ENCODE peak calls at places on chromosomes 16 and 17, in nine cellular contexts. G, V, J, Q, A, Y, O, C and R are unnamed samples. For H3K36me3 and H3K4me1, the result is how much of the 10 kb centered on the place peaks cover.

GRCh38 chr16:14364386-14365199 is 265.5 kb downstream of the PARN start:
- DNase-seq in G (no peak), V (no peak), J (no peak), Q (no peak), A (peak), Y (no peak), O (peak), C (no peak), R (no peak)

GRCh38 chr16:31138621-31139578 is 3.4 kb upstream of the PRSS8 start:
- DNase-seq in G (no peak), V (peak), J (no peak), Q (peak), A (peak), Y (peak), O (peak), C (no peak), R (peak)

GRCh38 chr17:29789186-29790170 is 140.6 kb downstream of the SSH2 start:
- DNase-seq in G (no peak), V (no peak), J (no peak), Q (no peak), A (peak), Y (no peak), O (no peak), C (no peak), R (no peak)

GRCh38 chr16:56263711-56264608 is 72.7 kb downstream of the GNAO1 start:
- DNase-seq in G (no peak), V (peak), J (peak), Q (no peak), A (no peak), Y (no peak), O (no peak), C (no peak), R (no peak)

GRCh38 chr17:41521574-41522261 is 3.0 kb upstream of the KRT15 start:
- DNase-seq in G (no peak), V (peak), J (no peak), Q (no peak), A (peak), Y (peak), O (peak), C (no peak), R (no peak)

GRCh38 chr16:27324851-27325301 is 11.1 kb downstream of the IL4R start:
- DNase-seq in G (no peak), V (peak), J (peak), Q (peak), A (no peak), Y (peak), O (no peak), C (no peak), R (no peak)

GRCh38 chr16:53549970-53550406 is 47.0 kb upstream of the AKTIP start:
- DNase-seq in G (peak), V (peak), J (peak), Q (no peak), A (no peak), Y (peak), O (peak), C (peak), R (no peak)

GRCh38 chr16:48231675-48232214 is 12.4 kb upstream of the LONP2 start:
- DNase-seq in G (no peak), V (peak), J (peak), Q (no peak), A (no peak), Y (peak), O (peak), C (peak), R (no peak)

GRCh38 chr16:57472665-57473060 is 10.2 kb downstream of the POLR2C start:
- DNase-seq in G (no peak), V (peak), J (peak), Q (no peak), A (no peak), Y (no peak), O (no peak), C (no peak), R (peak)

GRCh38 chr17:47278561-47278960 is 24.9 kb downstream of the ITGB3 start:
- DNase-seq in G (no peak), V (no peak), J (no peak), Q (no peak), A (no peak), Y (no peak), O (no peak), C (peak), R (no peak)

GRCh38 chr16:27181020-27181419 is 22.3 kb upstream of the KDM8 start:
- DNase-seq in G (no peak), V (peak), J (no peak), Q (no peak), A (no peak), Y (no peak), O (no peak), C (no peak), R (no peak)

GRCh38 chr16:872436-873242 is 72.1 kb upstream of the GNG13 start:
- DNase-seq in G (no peak), V (no peak), J (no peak), Q (peak), A (peak), Y (no peak), O (no peak), C (no peak), R (no peak)

GRCh38 chr17:57051886-57052342 is 33.1 kb upstream of the AKAP1 start:
- DNase-seq in G (no peak), V (no peak), J (no peak), Q (no peak), A (no peak), Y (no peak), O (no peak), C (no peak), R (no peak)

GRCh38 chr17:30113213-30113612 is 3.4 kb upstream of the NSRP1 start:
- DNase-seq in G (no peak), V (no peak), J (no peak), Q (no peak), A (no peak), Y (peak), O (no peak), C (peak), R (no peak)

GRCh38 chr17:77281024-77281903 is 140.5 kb downstream of the SEC14L1 start:
- DNase-seq in G (peak), V (peak), J (peak), Q (peak), A (peak), Y (peak), O (peak), C (peak), R (no peak)

GRCh38 chr17:28925912-28926365 is 23.1 kb upstream of the DHRS13 start:
- DNase-seq in G (peak), V (no peak), J (no peak), Q (no peak), A (no peak), Y (no peak), O (peak), C (peak), R (no peak)

GRCh38 chr16:877242-878065 is 76.9 kb upstream of the GNG13 start:
- DNase-seq in G (no peak), V (no peak), J (no peak), Q (no peak), A (peak), Y (no peak), O (no peak), C (no peak), R (no peak)

GRCh38 chr17:48123111-48123510 is 15.5 kb downstream of the SNX11 start:
- DNase-seq in G (no peak), V (peak), J (no peak), Q (no peak), A (no peak), Y (no peak), O (no peak), C (no peak), R (no peak)

GRCh38 chr16:3235856-3236669 is 1.1 kb upstream of the ZNF200 start:
- DNase-seq in G (peak), V (peak), J (peak), Q (no peak), A (peak), Y (peak), O (no peak), C (no peak), R (no peak)

GRCh38 chr17:39919087-39919683 is 750 bp upstream of the GSDMB start:
- DNase-seq in G (no peak), V (no peak), J (no peak), Q (no peak), A (no peak), Y (no peak), O (no peak), C (no peak), R (no peak)

GRCh38 chr17:81294512-81295030 is 536 bp downstream of the SLC38A10 start:
- DNase-seq in G (no peak), V (no peak), J (no peak), Q (peak), A (peak), Y (peak), O (peak), C (no peak), R (no peak)

DNA sequence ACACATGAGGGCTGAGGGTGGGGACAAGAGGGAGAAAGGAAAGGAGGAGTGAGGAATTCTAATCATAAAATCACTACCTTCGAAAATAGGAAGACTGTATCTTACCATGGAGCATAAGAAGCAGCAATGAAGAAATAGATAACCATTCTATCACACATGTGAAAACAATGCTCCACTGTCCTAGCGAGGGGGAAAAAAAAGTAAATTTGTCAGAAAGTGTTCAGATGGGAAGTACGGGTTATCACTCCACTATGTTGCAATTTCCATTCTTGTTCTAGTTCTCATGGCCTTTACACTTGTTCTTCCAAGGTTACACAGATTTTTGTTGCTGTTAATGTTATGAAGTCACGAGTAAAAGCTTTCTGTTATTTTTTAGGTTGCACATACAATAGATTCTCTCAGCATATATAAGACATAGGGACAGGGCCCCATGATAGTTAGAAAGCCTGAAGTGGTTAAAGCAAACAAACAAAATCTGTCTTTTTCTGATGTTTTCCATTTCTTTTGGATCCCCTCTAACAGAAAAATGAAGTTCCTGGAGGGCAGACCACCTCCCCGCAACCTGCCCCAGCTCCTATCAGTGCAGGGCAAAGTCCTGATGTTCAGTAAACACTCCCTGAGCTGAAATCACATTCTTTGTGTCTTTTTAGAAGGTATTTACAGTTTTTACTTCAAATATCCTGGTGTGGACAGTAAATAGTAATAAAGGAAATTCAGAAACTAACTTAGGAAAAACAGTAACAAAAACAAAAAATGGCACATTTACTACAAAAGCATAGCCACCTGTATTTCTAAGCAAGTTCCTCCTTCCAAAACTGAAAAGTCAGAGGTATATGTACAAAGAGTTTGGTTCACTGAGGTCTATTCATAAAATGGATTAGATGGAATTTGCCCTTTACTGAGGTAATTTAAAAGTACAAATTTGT is 13.7 kb downstream of the MMD start:
- DNase-seq in G (no peak), V (no peak), J (no peak), Q (no peak), A (no peak), Y (no peak), O (no peak), C (no peak), R (no peak)
- H3K36me3 ChIP-seq in G (under half), V (under half), J (half or more), Q (under half), A (half or more), Y (under half), O (half or more), C (under half), R (under half)

GRCh38 chr17:45790296-45790922 is 6.3 kb downstream of the CRHR1 start:
- DNase-seq in G (no peak), V (no peak), J (no peak), Q (no peak), A (no peak), Y (no peak), O (no peak), C (no peak), R (no peak)

GRCh38 chr17:45791041-45791582 is 7.0 kb downstream of the CRHR1 start:
- DNase-seq in G (no peak), V (no peak), J (no peak), Q (no peak), A (no peak), Y (no peak), O (no peak), C (no peak), R (no peak)

GRCh38 chr17:45792437-45792836 is 8.3 kb downstream of the CRHR1 start:
- DNase-seq in G (no peak), V (no peak), J (no peak), Q (no peak), A (no peak), Y (no peak), O (no peak), C (no peak), R (no peak)

GRCh38 chr17:45792995-45793755 is 9.1 kb downstream of the CRHR1 start:
- DNase-seq in G (no peak), V (no peak), J (no peak), Q (no peak), A (no peak), Y (no peak), O (no peak), C (no peak), R (no peak)

DNA sequence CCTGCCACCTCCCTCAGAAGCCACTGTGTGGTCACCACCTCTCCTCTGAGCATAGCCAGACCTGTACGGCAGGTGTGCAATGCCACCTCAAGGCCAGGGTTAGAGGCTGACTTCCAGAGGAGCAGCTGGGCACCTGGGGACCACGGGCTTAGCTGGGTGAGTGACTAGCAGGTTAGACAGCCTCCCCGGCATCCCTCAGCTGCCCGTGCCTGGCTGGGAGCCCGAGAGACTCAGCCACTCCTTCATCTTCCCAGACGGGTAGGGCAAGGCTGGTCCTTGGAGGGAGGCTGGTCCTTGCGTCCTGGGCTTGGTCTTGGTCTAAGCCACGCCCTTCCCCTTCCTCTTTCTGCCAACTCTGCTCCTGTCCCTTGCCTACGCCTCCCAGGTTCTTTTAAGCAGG is 7.8 kb downstream of the CRHR1 start:
- DNase-seq in G (no peak), V (no peak), J (no peak), Q (no peak), A (no peak), Y (no peak), O (no peak), C (no peak), R (no peak)
- H3K4me1 ChIP-seq in G (under half), V (under half), J (under half), Q (under half), A (under half), Y (under half), O (under half), C (under half), R (under half)

GRCh38 chr17:38674749-38675615 is at the start of gene EPOP:
- DNase-seq in G (peak), V (peak), J (peak), Q (peak), A (peak), Y (peak), O (peak), C (peak), R (peak)

GRCh38 chr17:38673714-38674012 is 1.1 kb downstream of the EPOP start:
- DNase-seq in G (no peak), V (peak), J (peak), Q (no peak), A (no peak), Y (no peak), O (no peak), C (peak), R (no peak)

GRCh38 chr17:38671939-38672720 is 2.6 kb downstream of the EPOP start:
- DNase-seq in G (no peak), V (peak), J (peak), Q (no peak), A (no peak), Y (no peak), O (no peak), C (no peak), R (no peak)

GRCh38 chr17:38674013-38674748 is 576 bp downstream of the EPOP start:
- DNase-seq in G (peak), V (no peak), J (peak), Q (peak), A (peak), Y (peak), O (no peak), C (peak), R (no peak)

DNA sequence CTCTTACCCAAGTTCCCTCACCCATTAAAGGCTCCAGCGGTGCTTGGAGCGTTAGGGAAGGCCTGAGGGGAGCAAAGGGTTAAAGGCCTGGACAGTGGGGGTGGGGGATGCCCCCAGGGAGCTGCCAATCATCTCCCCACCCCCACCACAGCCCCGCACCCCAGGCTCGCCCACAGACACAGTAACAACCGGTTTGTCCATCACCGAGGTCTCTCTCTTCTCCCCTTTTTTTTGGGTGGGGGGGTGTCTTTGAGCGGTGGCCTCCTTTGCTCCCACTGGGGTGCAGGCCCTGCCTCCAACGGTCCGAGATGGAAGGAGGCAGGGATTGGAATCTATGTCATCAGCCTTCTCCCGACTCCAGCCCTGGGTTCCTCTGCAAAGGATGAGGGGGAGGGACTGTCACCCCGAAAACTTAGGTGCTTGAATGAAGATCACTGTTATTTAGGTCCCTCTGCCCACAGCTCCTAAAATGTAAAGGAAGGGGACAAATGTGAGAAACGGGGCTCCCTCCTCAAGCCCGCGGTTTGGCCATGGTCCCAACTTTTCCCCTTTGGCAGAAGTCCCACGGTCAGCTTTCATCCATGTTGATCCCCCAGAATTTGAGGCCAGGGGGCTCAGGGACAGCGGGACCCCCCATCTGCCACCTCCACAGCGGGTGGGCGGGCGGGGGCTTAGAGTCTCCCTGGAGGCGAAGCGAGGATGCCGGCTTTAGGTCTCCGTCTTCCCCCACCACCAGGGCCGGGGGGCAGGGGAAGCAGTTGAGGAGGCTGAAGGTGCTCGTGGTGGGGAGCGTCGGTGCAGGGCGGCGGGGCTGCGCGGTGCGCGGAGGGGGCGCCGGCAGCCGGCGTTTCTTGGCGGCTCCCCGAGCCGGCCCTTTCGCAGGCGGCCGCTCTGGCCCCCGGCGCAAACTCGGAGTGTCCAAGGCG is 1.7 kb downstream of the EPOP start:
- DNase-seq in G (no peak), V (peak), J (no peak), Q (no peak), A (no peak), Y (no peak), O (no peak), C (no peak), R (no peak)
- H3K27ac ChIP-seq in G (no peak), V (no peak), J (no peak), Q (no peak), A (no peak), Y (no peak), O (no peak), C (no peak), R (no peak)

GRCh38 chr16:72023962-72024361 is 15.4 kb downstream of the DHODH start:
- DNase-seq in G (no peak), V (no peak), J (no peak), Q (no peak), A (no peak), Y (no peak), O (no peak), C (no peak), R (no peak)
- H3K36me3 ChIP-seq in G (under half), V (under half), J (under half), Q (under half), A (half or more), Y (under half), O (under half), C (under half), R (half or more)

DNA sequence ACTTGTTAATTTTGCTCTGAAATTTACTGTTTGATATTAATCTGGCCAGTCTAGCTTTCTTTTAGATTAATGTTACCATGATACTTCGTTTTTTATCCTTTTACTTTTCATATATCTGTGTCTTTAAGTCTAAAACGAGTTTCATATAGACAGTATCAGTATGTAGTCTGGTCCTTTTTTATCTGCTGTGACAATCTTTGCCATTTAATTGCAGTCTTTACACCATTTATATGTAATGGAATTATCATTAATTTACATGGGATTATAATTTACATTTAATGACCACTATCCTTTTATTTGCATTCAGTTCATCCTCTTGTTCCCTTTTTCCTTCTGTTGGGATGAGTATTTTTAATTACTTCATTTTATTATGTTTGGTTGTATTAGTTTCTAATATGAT is 243.5 kb downstream of the PRKCA start:
- DNase-seq in G (no peak), V (no peak), J (no peak), Q (no peak), A (no peak), Y (no peak), O (no peak), C (no peak), R (no peak)
- H3K4me1 ChIP-seq in G (half or more), V (under half), J (under half), Q (under half), A (under half), Y (under half), O (under half), C (under half), R (under half)

DNA sequence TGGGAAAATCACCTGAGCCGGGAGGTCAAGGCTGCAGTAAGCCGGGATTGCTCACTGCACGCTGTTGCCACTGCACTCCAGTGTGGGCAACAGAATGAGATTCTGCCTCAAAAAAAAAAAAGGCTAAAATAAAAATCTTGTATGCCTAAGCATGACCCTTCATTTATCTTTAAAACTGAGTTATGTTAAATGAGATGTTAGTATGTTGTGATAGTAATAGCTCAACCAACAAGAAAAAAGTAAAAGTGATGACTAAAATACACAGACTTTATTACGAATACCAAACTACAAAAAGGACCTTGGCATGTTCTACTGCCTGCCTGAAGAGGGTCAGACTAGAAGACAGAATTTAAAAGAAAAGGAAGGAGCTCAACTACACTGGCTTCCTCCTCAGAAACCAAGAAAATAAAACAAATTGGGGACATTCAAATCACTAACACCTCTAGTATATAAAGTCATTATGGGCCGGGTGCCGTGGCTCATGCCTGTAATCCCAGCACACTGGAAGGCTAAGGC is 4.4 kb downstream of the SMURF2 start:
- DNase-seq in G (no peak), V (no peak), J (no peak), Q (no peak), A (no peak), Y (no peak), O (no peak), C (no peak), R (no peak)
- H3K27ac ChIP-seq in G (no peak), V (no peak), J (no peak), Q (no peak), A (no peak), Y (no peak), O (peak), C (no peak), R (peak)

GRCh38 chr17:4945176-4945943 is 3.0 kb downstream of the PFN1 start:
- DNase-seq in G (peak), V (peak), J (no peak), Q (peak), A (peak), Y (peak), O (peak), C (peak), R (peak)
- H3K36me3 ChIP-seq in G (under half), V (under half), J (under half), Q (under half), A (half or more), Y (under half), O (under half), C (under half), R (under half)

GRCh38 chr16:25037221-25037620 is 22.1 kb upstream of the ARHGAP17 start:
- DNase-seq in G (no peak), V (no peak), J (no peak), Q (no peak), A (no peak), Y (no peak), O (no peak), C (no peak), R (no peak)
- H3K4me1 ChIP-seq in G (under half), V (under half), J (under half), Q (under half), A (under half), Y (under half), O (under half), C (under half), R (under half)